ENCODE peak calls at places on chromosomes 7 and 10, in six cellular contexts. D is progenitor cell of endocrine pancreas; R is H54; L is activated CD4-positive, alpha-beta T cell treated with anti-CD3 and anti-CD28 coated beads, Interleukin-2, amount 50 U/mL, for 1 hour; N is spleen; J is AG04450. E is an unnamed sample.

GRCh38 chr7:50589362-50589761 is 24.2 kb upstream of the DDC start:
- DNase-seq in D (no peak), R (no peak), L (no peak), N (no peak), J (no peak), E (no peak)

GRCh38 chr10:19689231-19689630 is 127.0 kb upstream of the PLXDC2 start:
- DNase-seq in D (no peak), R (no peak), L (no peak), N (no peak), J (no peak), E (no peak)

GRCh38 chr10:120741415-120741814 is 109.7 kb upstream of the WDR11 start:
- DNase-seq in D (no peak), R (no peak), L (no peak), N (no peak), J (no peak), E (no peak)

GRCh38 chr7:26535483-26536069 is 243.9 kb downstream of the SNX10 start:
- DNase-seq in D (no peak), R (no peak), L (no peak), N (no peak), J (no peak), E (no peak)

GRCh38 chr10:96988421-96988820 is 156.3 kb downstream of the LCOR start:
- DNase-seq in D (no peak), R (no peak), L (no peak), N (no peak), J (no peak), E (no peak)

GRCh38 chr7:76356823-76357222 is 2.0 kb downstream of the YWHAG start:
- DNase-seq in D (no peak), R (no peak), L (no peak), N (no peak), J (no peak), E (no peak)

GRCh38 chr10:43214071-43214955 is 52.6 kb downstream of the RASGEF1A start:
- DNase-seq in D (no peak), R (peak; percentile 76), L (no peak), N (peak; percentile 66), J (no peak), E (no peak)

GRCh38 chr7:14765731-14766130 is 136.8 kb downstream of the DGKB start:
- DNase-seq in D (no peak), R (no peak), L (no peak), N (no peak), J (no peak), E (no peak)

GRCh38 chr7:73983437-73984164 is 44.4 kb upstream of the ELN start:
- DNase-seq in D (no peak), R (no peak), L (no peak), N (peak; percentile 62), J (no peak), E (no peak)

GRCh38 chr10:78952686-78953085 is 116.1 kb upstream of the ZMIZ1 start:
- DNase-seq in D (no peak), R (peak; percentile 59), L (no peak), N (no peak), J (no peak), E (no peak)

GRCh38 chr10:133208466-133208865 is 21.6 kb upstream of the UTF1 start:
- DNase-seq in D (no peak), R (no peak), L (no peak), N (no peak), J (no peak), E (no peak)

GRCh38 chr10:17616403-17617030 is 657 bp downstream of the HACD1 start:
- DNase-seq in D (peak; percentile 62), R (peak; percentile 53), L (peak; percentile 13), N (peak; percentile 87), J (no peak), E (peak; percentile 95)

GRCh38 chr10:53598914-53599313 is 826.3 kb upstream of the MBL2 start:
- DNase-seq in D (no peak), R (no peak), L (no peak), N (no peak), J (no peak), E (no peak)

GRCh38 chr10:24993237-24993958 is 22.6 kb downstream of the ENKUR start:
- DNase-seq in D (no peak), R (no peak), L (no peak), N (no peak), J (no peak), E (no peak)

GRCh38 chr10:14583252-14583651 is 191.4 kb downstream of the FAM107B start:
- DNase-seq in D (no peak), R (no peak), L (peak; percentile 76), N (peak; percentile 88), J (no peak), E (no peak)

GRCh38 chr7:47730135-47730534 is 148.2 kb upstream of the TNS3 start:
- DNase-seq in D (no peak), R (no peak), L (no peak), N (no peak), J (no peak), E (no peak)

GRCh38 chr10:132509506-132510173 is 27.9 kb upstream of the INPP5A start:
- DNase-seq in D (no peak), R (no peak), L (no peak), N (peak; percentile 54), J (no peak), E (no peak)

GRCh38 chr7:157124655-157125054 is 14.1 kb upstream of the UBE3C start:
- DNase-seq in D (no peak), R (no peak), L (no peak), N (no peak), J (no peak), E (no peak)

GRCh38 chr7:100577103-100577502 is 3.4 kb upstream of the SAP25 start:
- DNase-seq in D (no peak), R (no peak), L (no peak), N (no peak), J (no peak), E (peak; percentile 62)

GRCh38 chr10:76643465-76643864 is 994.1 kb downstream of the KCNMA1 start:
- DNase-seq in D (no peak), R (no peak), L (no peak), N (no peak), J (no peak), E (no peak)

GRCh38 chr7:39613577-39613976 is 9.8 kb upstream of the RALA start:
- DNase-seq in D (no peak), R (no peak), L (no peak), N (no peak), J (no peak), E (no peak)

E was measured in upper lobe of right lung.